ENCODE peak calls at places on chromosome 17, in four cellular contexts. One of them, this sample, is unnamed.

GRCh38 chr17:47831934-47832327 is 461 bp downstream of the LRRC46 start:
- DNase-seq in upper lobe of left lung: no peak
- DNase-seq in ACHN: no peak
- DNase-seq in astrocyte of the hippocampus: no peak
- DNase-seq in this sample: no peak

GRCh38 chr17:2239170-2239551 is 64.4 kb downstream of the SMG6 start:
- DNase-seq in upper lobe of left lung: no peak
- DNase-seq in ACHN: no peak
- DNase-seq in astrocyte of the hippocampus: no peak
- DNase-seq in this sample: no peak

GRCh38 chr17:50798424-50799344 is 31.4 kb upstream of the ANKRD40CL start:
- DNase-seq in upper lobe of left lung: peak
- DNase-seq in ACHN: no peak
- DNase-seq in astrocyte of the hippocampus: no peak
- DNase-seq in this sample: no peak

GRCh38 chr17:59427996-59428395 is 96.5 kb downstream of the YPEL2 start:
- DNase-seq in upper lobe of left lung: no peak
- DNase-seq in ACHN: no peak
- DNase-seq in astrocyte of the hippocampus: peak
- DNase-seq in this sample: no peak

GRCh38 chr17:42653179-42654124 is 5.6 kb upstream of the TUBG2 start:
- DNase-seq in upper lobe of left lung: peak
- DNase-seq in ACHN: no peak
- DNase-seq in astrocyte of the hippocampus: peak
- DNase-seq in this sample: no peak

GRCh38 chr17:72510454-72511016 is 389.7 kb downstream of the SOX9 start:
- DNase-seq in upper lobe of left lung: no peak
- DNase-seq in ACHN: peak
- DNase-seq in astrocyte of the hippocampus: peak
- DNase-seq in this sample: peak

GRCh38 chr17:27760069-27760885 is 40.1 kb downstream of the NOS2 start:
- DNase-seq in upper lobe of left lung: peak
- DNase-seq in ACHN: peak
- DNase-seq in astrocyte of the hippocampus: peak
- DNase-seq in this sample: no peak

GRCh38 chr17:7894866-7895265 is 6.3 kb downstream of the CHD3 start:
- DNase-seq in upper lobe of left lung: no peak
- DNase-seq in ACHN: no peak
- DNase-seq in astrocyte of the hippocampus: no peak
- DNase-seq in this sample: no peak

GRCh38 chr17:67689534-67690177 is 28.1 kb upstream of the NOL11 start:
- DNase-seq in upper lobe of left lung: no peak
- DNase-seq in ACHN: peak
- DNase-seq in astrocyte of the hippocampus: peak
- DNase-seq in this sample: peak

GRCh38 chr17:2396192-2396567 is 4.7 kb downstream of the MNT start:
- DNase-seq in upper lobe of left lung: no peak
- DNase-seq in ACHN: no peak
- DNase-seq in astrocyte of the hippocampus: no peak
- DNase-seq in this sample: no peak

GRCh38 chr17:70168979-70169706 is at the start of gene KCNJ2:
- DNase-seq in upper lobe of left lung: peak
- DNase-seq in ACHN: peak
- DNase-seq in astrocyte of the hippocampus: peak
- DNase-seq in this sample: no peak